ENCODE peak calls at places on chromosomes 2 and 18, in eight cellular contexts. Z is AML-193; S is spleen; A is CD4-positive, alpha-beta T cell; O is effector memory CD8-positive, alpha-beta T cell; D is uterus; T is central memory CD4-positive, alpha-beta T cell; Q is naive thymus-derived CD4-positive, alpha-beta T cell. R is an unnamed sample.

GRCh38 chr18:41543815-41544214 is 411.2 kb upstream of the PIK3C3 start:
- DNase-seq in Z (no peak), S (no peak), A (no peak), O (no peak), D (no peak), T (no peak), Q (no peak), R (no peak)

GRCh38 chr2:159497256-159497655 is 119.1 kb downstream of the BAZ2B start:
- DNase-seq in Z (peak), S (no peak), A (no peak), O (no peak), D (no peak), T (no peak), Q (no peak), R (no peak)

GRCh38 chr2:23381084-23381483 is 3.9 kb upstream of the KLHL29 start:
- DNase-seq in Z (peak), S (no peak), A (no peak), O (no peak), D (no peak), T (no peak), Q (no peak), R (no peak)

GRCh38 chr2:88212251-88212790 is 42.2 kb downstream of the THNSL2 start:
- DNase-seq in Z (no peak), S (no peak), A (no peak), O (no peak), D (no peak), T (no peak), Q (no peak), R (no peak)

GRCh38 chr2:16390561-16390960 is 275.1 kb downstream of the CYRIA start:
- DNase-seq in Z (no peak), S (no peak), A (no peak), O (no peak), D (no peak), T (no peak), Q (no peak), R (no peak)

GRCh38 chr2:196823750-196824149 is 14.6 kb upstream of the C2orf66 start:
- DNase-seq in Z (no peak), S (no peak), A (no peak), O (no peak), D (no peak), T (no peak), Q (no peak), R (no peak)

GRCh38 chr2:203656522-203657287 is 49.7 kb upstream of the CD28 start:
- DNase-seq in Z (no peak), S (no peak), A (no peak), O (no peak), D (no peak), T (no peak), Q (no peak), R (no peak)

GRCh38 chr2:235870515-235870914 is 297.7 kb downstream of the GBX2 start:
- DNase-seq in Z (no peak), S (no peak), A (no peak), O (no peak), D (no peak), T (no peak), Q (no peak), R (no peak)

GRCh38 chr18:60649107-60649506 is 276.5 kb upstream of the MC4R start:
- DNase-seq in Z (no peak), S (no peak), A (no peak), O (no peak), D (no peak), T (no peak), Q (no peak), R (no peak)

GRCh38 chr18:45777393-45777792 is 48.1 kb upstream of the SIGLEC15 start:
- DNase-seq in Z (no peak), S (no peak), A (no peak), O (no peak), D (no peak), T (no peak), Q (no peak), R (no peak)

GRCh38 chr2:117938611-117939010 is 75.3 kb downstream of the CCDC93 start:
- DNase-seq in Z (no peak), S (no peak), A (no peak), O (no peak), D (no peak), T (no peak), Q (no peak), R (no peak)

GRCh38 chr2:3522851-3523481 is 3.6 kb upstream of the ADI1 start:
- DNase-seq in Z (no peak), S (no peak), A (no peak), O (no peak), D (peak), T (no peak), Q (no peak), R (no peak)

GRCh38 chr2:72988726-72989273 is 71.5 kb downstream of the EMX1 start:
- DNase-seq in Z (no peak), S (peak), A (peak), O (no peak), D (peak), T (no peak), Q (no peak), R (no peak)

GRCh38 chr18:49560277-49561126 is 1.4 kb upstream of the LIPG start:
- DNase-seq in Z (no peak), S (no peak), A (no peak), O (peak), D (no peak), T (no peak), Q (no peak), R (no peak)

GRCh38 chr2:41906325-41906700 is 141.5 kb upstream of the PKDCC start:
- DNase-seq in Z (no peak), S (no peak), A (no peak), O (no peak), D (no peak), T (no peak), Q (no peak), R (no peak)

GRCh38 chr2:128520787-128521186 is 202.1 kb upstream of the HS6ST1 start:
- DNase-seq in Z (no peak), S (peak), A (no peak), O (no peak), D (no peak), T (no peak), Q (no peak), R (no peak)

GRCh38 chr2:216858312-216858711 is 1.6 kb downstream of the TNP1 start:
- DNase-seq in Z (no peak), S (no peak), A (no peak), O (no peak), D (no peak), T (no peak), Q (no peak), R (no peak)

GRCh38 chr18:11802586-11802985 is 48.6 kb upstream of the CHMP1B start:
- DNase-seq in Z (no peak), S (no peak), A (no peak), O (no peak), D (no peak), T (no peak), Q (no peak), R (no peak)

GRCh38 chr2:105235388-105236059 is 6.0 kb upstream of the GPR45 start:
- DNase-seq in Z (peak), S (peak), A (peak), O (peak), D (peak), T (peak), Q (peak), R (peak)

GRCh38 chr18:71797554-71797953 is 746.6 kb downstream of the CBLN2 start:
- DNase-seq in Z (no peak), S (no peak), A (no peak), O (no peak), D (no peak), T (no peak), Q (no peak), R (no peak)

GRCh38 chr18:37450434-37451133 is 115.0 kb downstream of the CELF4 start:
- DNase-seq in Z (no peak), S (no peak), A (no peak), O (no peak), D (peak), T (no peak), Q (no peak), R (no peak)

GRCh38 chr18:1392865-1393734 is 488.4 kb downstream of the ADCYAP1 start:
- DNase-seq in Z (no peak), S (no peak), A (no peak), O (no peak), D (no peak), T (no peak), Q (no peak), R (no peak)

GRCh38 chr2:233130481-233130970 is 70.4 kb downstream of the INPP5D start:
- DNase-seq in Z (no peak), S (peak), A (no peak), O (no peak), D (no peak), T (no peak), Q (no peak), R (no peak)

GRCh38 chr2:238874330-238875050 is 26.6 kb downstream of the TWIST2 start:
- DNase-seq in Z (no peak), S (peak), A (no peak), O (no peak), D (no peak), T (no peak), Q (no peak), R (no peak)